ENCODE peak calls at places on chromosomes 12 and 14, in five cellular contexts. One of them, this sample, is unnamed.

GRCh38 chr12:94566345-94566744 is 84.0 kb downstream of the TMCC3 start:
- DNase-seq in CD4-positive, alpha-beta T cell: no peak
- DNase-seq in left ventricle myocardium superior: no peak
- DNase-seq in mammary epithelial cell: no peak
- DNase-seq in stimulated activated CD4-positive, alpha-beta T cell treated with anti-CD3 and anti-CD28 coated beads, Interleukin-15, amount 100 ng/mL, for 1 hour: no peak
- DNase-seq in this sample: no peak

GRCh38 chr12:121107681-121108080 is 25.0 kb upstream of the P2RX7 start:
- DNase-seq in left ventricle myocardium superior: no peak
- DNase-seq in stimulated activated CD4-positive, alpha-beta T cell treated with anti-CD3 and anti-CD28 coated beads, Interleukin-15, amount 100 ng/mL, for 1 hour: no peak
- DNase-seq in mammary epithelial cell: no peak
- DNase-seq in CD4-positive, alpha-beta T cell: no peak
- DNase-seq in this sample: no peak

GRCh38 chr14:68147331-68147730 is 327.8 kb downstream of the RAD51B start:
- DNase-seq in CD4-positive, alpha-beta T cell: no peak
- DNase-seq in left ventricle myocardium superior: no peak
- DNase-seq in stimulated activated CD4-positive, alpha-beta T cell treated with anti-CD3 and anti-CD28 coated beads, Interleukin-15, amount 100 ng/mL, for 1 hour: no peak
- DNase-seq in mammary epithelial cell: peak
- DNase-seq in this sample: no peak

GRCh38 chr12:47870175-47870781 is 34.5 kb downstream of the VDR start:
- DNase-seq in left ventricle myocardium superior: peak
- DNase-seq in CD4-positive, alpha-beta T cell: no peak
- DNase-seq in stimulated activated CD4-positive, alpha-beta T cell treated with anti-CD3 and anti-CD28 coated beads, Interleukin-15, amount 100 ng/mL, for 1 hour: no peak
- DNase-seq in mammary epithelial cell: no peak
- DNase-seq in this sample: peak

GRCh38 chr12:46518729-46519128 is 146.2 kb upstream of the SLC38A2 start:
- DNase-seq in left ventricle myocardium superior: no peak
- DNase-seq in CD4-positive, alpha-beta T cell: no peak
- DNase-seq in stimulated activated CD4-positive, alpha-beta T cell treated with anti-CD3 and anti-CD28 coated beads, Interleukin-15, amount 100 ng/mL, for 1 hour: no peak
- DNase-seq in mammary epithelial cell: no peak
- DNase-seq in this sample: no peak

GRCh38 chr12:4355843-4356327 is 23.6 kb downstream of the FGF23 start:
- DNase-seq in CD4-positive, alpha-beta T cell: no peak
- DNase-seq in left ventricle myocardium superior: no peak
- DNase-seq in stimulated activated CD4-positive, alpha-beta T cell treated with anti-CD3 and anti-CD28 coated beads, Interleukin-15, amount 100 ng/mL, for 1 hour: no peak
- DNase-seq in mammary epithelial cell: peak
- DNase-seq in this sample: no peak

GRCh38 chr12:93163260-93164036 is 214.3 kb upstream of the NUDT4 start:
- DNase-seq in stimulated activated CD4-positive, alpha-beta T cell treated with anti-CD3 and anti-CD28 coated beads, Interleukin-15, amount 100 ng/mL, for 1 hour: no peak
- DNase-seq in mammary epithelial cell: no peak
- DNase-seq in left ventricle myocardium superior: no peak
- DNase-seq in CD4-positive, alpha-beta T cell: no peak
- DNase-seq in this sample: no peak

GRCh38 chr12:44765796-44766195 is 110.3 kb downstream of the NELL2 start:
- DNase-seq in CD4-positive, alpha-beta T cell: no peak
- DNase-seq in stimulated activated CD4-positive, alpha-beta T cell treated with anti-CD3 and anti-CD28 coated beads, Interleukin-15, amount 100 ng/mL, for 1 hour: no peak
- DNase-seq in left ventricle myocardium superior: no peak
- DNase-seq in mammary epithelial cell: no peak
- DNase-seq in this sample: no peak

GRCh38 chr14:92323031-92323915 is at the start of gene SLC24A4:
- DNase-seq in mammary epithelial cell: peak
- DNase-seq in CD4-positive, alpha-beta T cell: no peak
- DNase-seq in stimulated activated CD4-positive, alpha-beta T cell treated with anti-CD3 and anti-CD28 coated beads, Interleukin-15, amount 100 ng/mL, for 1 hour: no peak
- DNase-seq in left ventricle myocardium superior: peak
- DNase-seq in this sample: no peak

GRCh38 chr14:56949828-56950227 is 139.5 kb upstream of the OTX2 start:
- DNase-seq in stimulated activated CD4-positive, alpha-beta T cell treated with anti-CD3 and anti-CD28 coated beads, Interleukin-15, amount 100 ng/mL, for 1 hour: no peak
- DNase-seq in mammary epithelial cell: no peak
- DNase-seq in left ventricle myocardium superior: no peak
- DNase-seq in CD4-positive, alpha-beta T cell: no peak
- DNase-seq in this sample: no peak

GRCh38 chr14:77495354-77495753 is 3.3 kb downstream of the ISM2 start:
- DNase-seq in CD4-positive, alpha-beta T cell: no peak
- DNase-seq in stimulated activated CD4-positive, alpha-beta T cell treated with anti-CD3 and anti-CD28 coated beads, Interleukin-15, amount 100 ng/mL, for 1 hour: no peak
- DNase-seq in mammary epithelial cell: no peak
- DNase-seq in left ventricle myocardium superior: no peak
- DNase-seq in this sample: no peak

GRCh38 chr14:29857545-29857944 is 70.1 kb downstream of the PRKD1 start:
- DNase-seq in CD4-positive, alpha-beta T cell: no peak
- DNase-seq in stimulated activated CD4-positive, alpha-beta T cell treated with anti-CD3 and anti-CD28 coated beads, Interleukin-15, amount 100 ng/mL, for 1 hour: no peak
- DNase-seq in mammary epithelial cell: no peak
- DNase-seq in left ventricle myocardium superior: no peak
- DNase-seq in this sample: no peak

GRCh38 chr14:98951521-98952152 is 320.4 kb downstream of the BCL11B start:
- DNase-seq in stimulated activated CD4-positive, alpha-beta T cell treated with anti-CD3 and anti-CD28 coated beads, Interleukin-15, amount 100 ng/mL, for 1 hour: no peak
- DNase-seq in CD4-positive, alpha-beta T cell: no peak
- DNase-seq in mammary epithelial cell: no peak
- DNase-seq in left ventricle myocardium superior: no peak
- DNase-seq in this sample: no peak

GRCh38 chr12:86389949-86390348 is 133.8 kb upstream of the MGAT4C start:
- DNase-seq in left ventricle myocardium superior: no peak
- DNase-seq in mammary epithelial cell: peak
- DNase-seq in stimulated activated CD4-positive, alpha-beta T cell treated with anti-CD3 and anti-CD28 coated beads, Interleukin-15, amount 100 ng/mL, for 1 hour: no peak
- DNase-seq in CD4-positive, alpha-beta T cell: no peak
- DNase-seq in this sample: no peak

GRCh38 chr12:25502071-25502555 is 51.0 kb downstream of the LMNTD1 start:
- DNase-seq in mammary epithelial cell: no peak
- DNase-seq in CD4-positive, alpha-beta T cell: no peak
- DNase-seq in stimulated activated CD4-positive, alpha-beta T cell treated with anti-CD3 and anti-CD28 coated beads, Interleukin-15, amount 100 ng/mL, for 1 hour: no peak
- DNase-seq in left ventricle myocardium superior: no peak
- DNase-seq in this sample: no peak

GRCh38 chr12:117188121-117188665 is 2.1 kb downstream of the FBXO21 start:
- DNase-seq in left ventricle myocardium superior: no peak
- DNase-seq in stimulated activated CD4-positive, alpha-beta T cell treated with anti-CD3 and anti-CD28 coated beads, Interleukin-15, amount 100 ng/mL, for 1 hour: no peak
- DNase-seq in CD4-positive, alpha-beta T cell: no peak
- DNase-seq in mammary epithelial cell: no peak
- DNase-seq in this sample: no peak

GRCh38 chr12:119444462-119445044 is 110.0 kb downstream of the CCDC60 start:
- DNase-seq in mammary epithelial cell: peak
- DNase-seq in left ventricle myocardium superior: peak
- DNase-seq in stimulated activated CD4-positive, alpha-beta T cell treated with anti-CD3 and anti-CD28 coated beads, Interleukin-15, amount 100 ng/mL, for 1 hour: no peak
- DNase-seq in CD4-positive, alpha-beta T cell: no peak
- DNase-seq in this sample: no peak

GRCh38 chr12:28601659-28602058 is 411.4 kb downstream of the CCDC91 start:
- DNase-seq in left ventricle myocardium superior: no peak
- DNase-seq in stimulated activated CD4-positive, alpha-beta T cell treated with anti-CD3 and anti-CD28 coated beads, Interleukin-15, amount 100 ng/mL, for 1 hour: no peak
- DNase-seq in mammary epithelial cell: no peak
- DNase-seq in CD4-positive, alpha-beta T cell: no peak
- DNase-seq in this sample: no peak

GRCh38 chr12:58176296-58176869 is 235.0 kb downstream of the ATP23 start:
- DNase-seq in mammary epithelial cell: peak
- DNase-seq in stimulated activated CD4-positive, alpha-beta T cell treated with anti-CD3 and anti-CD28 coated beads, Interleukin-15, amount 100 ng/mL, for 1 hour: no peak
- DNase-seq in left ventricle myocardium superior: peak
- DNase-seq in CD4-positive, alpha-beta T cell: no peak
- DNase-seq in this sample: no peak

GRCh38 chr14:36054353-36055051 is 122.0 kb downstream of the PTCSC3 start:
- DNase-seq in stimulated activated CD4-positive, alpha-beta T cell treated with anti-CD3 and anti-CD28 coated beads, Interleukin-15, amount 100 ng/mL, for 1 hour: no peak
- DNase-seq in mammary epithelial cell: no peak
- DNase-seq in left ventricle myocardium superior: peak
- DNase-seq in CD4-positive, alpha-beta T cell: no peak
- DNase-seq in this sample: peak

GRCh38 chr12:54005853-54006699 is 2.7 kb upstream of the HOXC8 start:
- DNase-seq in CD4-positive, alpha-beta T cell: peak
- DNase-seq in mammary epithelial cell: peak
- DNase-seq in left ventricle myocardium superior: peak
- DNase-seq in stimulated activated CD4-positive, alpha-beta T cell treated with anti-CD3 and anti-CD28 coated beads, Interleukin-15, amount 100 ng/mL, for 1 hour: peak
- DNase-seq in this sample: peak

GRCh38 chr12:54374555-54375257 is 9.8 kb downstream of the ZNF385A start:
- DNase-seq in stimulated activated CD4-positive, alpha-beta T cell treated with anti-CD3 and anti-CD28 coated beads, Interleukin-15, amount 100 ng/mL, for 1 hour: no peak
- DNase-seq in left ventricle myocardium superior: peak
- DNase-seq in mammary epithelial cell: no peak
- DNase-seq in CD4-positive, alpha-beta T cell: no peak
- DNase-seq in this sample: peak

GRCh38 chr12:106307176-106307575 is 4.6 kb downstream of the TCP11L2 start:
- DNase-seq in left ventricle myocardium superior: no peak
- DNase-seq in CD4-positive, alpha-beta T cell: no peak
- DNase-seq in mammary epithelial cell: no peak
- DNase-seq in stimulated activated CD4-positive, alpha-beta T cell treated with anti-CD3 and anti-CD28 coated beads, Interleukin-15, amount 100 ng/mL, for 1 hour: no peak
- DNase-seq in this sample: no peak

GRCh38 chr12:46292754-46293402 is 24.0 kb upstream of the SLC38A1 start:
- DNase-seq in CD4-positive, alpha-beta T cell: no peak
- DNase-seq in left ventricle myocardium superior: no peak
- DNase-seq in stimulated activated CD4-positive, alpha-beta T cell treated with anti-CD3 and anti-CD28 coated beads, Interleukin-15, amount 100 ng/mL, for 1 hour: no peak
- DNase-seq in mammary epithelial cell: peak
- DNase-seq in this sample: no peak

GRCh38 chr12:1357171-1357570 is 237.2 kb downstream of the FBXL14 start:
- DNase-seq in CD4-positive, alpha-beta T cell: no peak
- DNase-seq in left ventricle myocardium superior: no peak
- DNase-seq in stimulated activated CD4-positive, alpha-beta T cell treated with anti-CD3 and anti-CD28 coated beads, Interleukin-15, amount 100 ng/mL, for 1 hour: no peak
- DNase-seq in mammary epithelial cell: no peak
- DNase-seq in this sample: no peak

GRCh38 chr12:13120431-13120830 is 17.0 kb upstream of the GSG1 start:
- DNase-seq in stimulated activated CD4-positive, alpha-beta T cell treated with anti-CD3 and anti-CD28 coated beads, Interleukin-15, amount 100 ng/mL, for 1 hour: no peak
- DNase-seq in mammary epithelial cell: no peak
- DNase-seq in CD4-positive, alpha-beta T cell: no peak
- DNase-seq in left ventricle myocardium superior: no peak
- DNase-seq in this sample: no peak

GRCh38 chr12:132171293-132171967 is 27.2 kb downstream of the NOC4L start:
- DNase-seq in stimulated activated CD4-positive, alpha-beta T cell treated with anti-CD3 and anti-CD28 coated beads, Interleukin-15, amount 100 ng/mL, for 1 hour: no peak
- DNase-seq in CD4-positive, alpha-beta T cell: no peak
- DNase-seq in left ventricle myocardium superior: no peak
- DNase-seq in mammary epithelial cell: no peak
- DNase-seq in this sample: peak